ENCODE peak calls at places on chromosomes 1 and 21, in eight cellular contexts. X is NAMALWA, C is brain microvascular endothelial cell, J is uterus, G is epithelial cell of prostate, Z is T-helper 2 cell, A is fibroblast of mammary gland, B is fibroblast of pulmonary artery. O is an unnamed sample.
A peak's percentile ranks its signal among the peaks of the same experiment; 100 is the strongest.

GRCh38 chr1:44260792-44261474 is 47.7 kb downstream of the DMAP1 start:
- DNase-seq in X (no peak), C (no peak), J (no peak), G (no peak), Z (no peak), A (no peak), B (no peak), O (no peak)

GRCh38 chr1:6935379-6936307 is 150.4 kb downstream of the CAMTA1 start:
- DNase-seq in X (no peak), C (no peak), J (no peak), G (no peak), Z (no peak), A (no peak), B (no peak), O (no peak)

GRCh38 chr1:34212673-34213072 is 36.0 kb downstream of the C1orf94 start:
- DNase-seq in X (no peak), C (no peak), J (no peak), G (no peak), Z (no peak), A (no peak), B (no peak), O (no peak)

GRCh38 chr1:70990460-70991253 is 57.0 kb downstream of the PTGER3 start:
- DNase-seq in X (no peak), C (no peak), J (no peak), G (no peak), Z (no peak), A (no peak), B (no peak), O (no peak)

GRCh38 chr21:42441963-42442362 is 38.3 kb downstream of the UBASH3A start:
- DNase-seq in X (no peak), C (no peak), J (no peak), G (no peak), Z (no peak), A (no peak), B (no peak), O (no peak)

GRCh38 chr1:221045842-221046831 is 166.9 kb downstream of the HLX start:
- DNase-seq in X (peak; percentile 68), C (no peak), J (no peak), G (no peak), Z (no peak), A (peak; percentile 36), B (peak; percentile 28), O (no peak)

GRCh38 chr1:54137532-54138061 is 15.2 kb downstream of the CDCP2 start:
- DNase-seq in X (no peak), C (peak; percentile 44), J (peak; percentile 62), G (no peak), Z (no peak), A (peak; percentile 39), B (peak; percentile 59), O (no peak)

GRCh38 chr1:20981903-20982695 is 194.6 kb downstream of the EIF4G3 start:
- DNase-seq in X (no peak), C (peak; percentile 10), J (no peak), G (no peak), Z (no peak), A (peak; percentile 63), B (peak; percentile 61), O (no peak)

GRCh38 chr1:158212315-158212714 is 31.6 kb downstream of the CD1D start:
- DNase-seq in X (no peak), C (no peak), J (no peak), G (no peak), Z (no peak), A (no peak), B (no peak), O (no peak)

GRCh38 chr1:226953175-226953800 is 13.2 kb downstream of the COQ8A start:
- DNase-seq in X (no peak), C (no peak), J (peak; percentile 1), G (no peak), Z (no peak), A (no peak), B (no peak), O (no peak)

GRCh38 chr1:212470059-212470458 is 37.3 kb downstream of the NENF start:
- DNase-seq in X (no peak), C (peak; percentile 97), J (peak; percentile 95), G (peak; percentile 91), Z (no peak), A (peak; percentile 99), B (peak; percentile 99), O (peak; percentile 71)

GRCh38 chr1:198529414-198529813 is 11.1 kb downstream of the ATP6V1G3 start:
- DNase-seq in X (no peak), C (peak; percentile 39), J (no peak), G (no peak), Z (no peak), A (peak; percentile 89), B (peak; percentile 81), O (no peak)

GRCh38 chr1:1170215-1170890 is 3.3 kb upstream of the TTLL10 start:
- DNase-seq in X (no peak), C (no peak), J (no peak), G (no peak), Z (no peak), A (no peak), B (no peak), O (no peak)

GRCh38 chr1:23732363-23733224 is 10.7 kb upstream of the ELOA start:
- DNase-seq in X (no peak), C (no peak), J (no peak), G (no peak), Z (no peak), A (peak; percentile 65), B (peak; percentile 63), O (no peak)

GRCh38 chr1:1344672-1345361 is 4.4 kb downstream of the DVL1 start:
- DNase-seq in X (no peak), C (peak; percentile 64), J (no peak), G (peak; percentile 78), Z (no peak), A (peak; percentile 90), B (peak; percentile 48), O (no peak)

GRCh38 chr1:230754831-230755230 is 7.6 kb downstream of the CAPN9 start:
- DNase-seq in X (no peak), C (peak; percentile 9), J (no peak), G (no peak), Z (no peak), A (peak; percentile 81), B (no peak), O (peak; percentile 57)

GRCh38 chr1:26059906-26060305 is 7.5 kb downstream of the TRIM63 start:
- DNase-seq in X (no peak), C (no peak), J (no peak), G (no peak), Z (no peak), A (no peak), B (no peak), O (no peak)

GRCh38 chr21:45161039-45161945 is 86.9 kb downstream of the ADARB1 start:
- DNase-seq in X (no peak), C (no peak), J (no peak), G (no peak), Z (no peak), A (no peak), B (no peak), O (no peak)

GRCh38 chr1:204356997-204357396 is 2.7 kb downstream of the PLEKHA6 start:
- DNase-seq in X (no peak), C (no peak), J (no peak), G (no peak), Z (no peak), A (peak; percentile 39), B (no peak), O (no peak)

GRCh38 chr1:160761886-160762285 is 22.8 kb downstream of the SLAMF7 start:
- DNase-seq in X (no peak), C (no peak), J (no peak), G (no peak), Z (no peak), A (no peak), B (peak; percentile 49), O (no peak)

GRCh38 chr1:27015260-27015659 is 2.6 kb upstream of the TENT5B start:
- DNase-seq in X (peak; percentile 44), C (no peak), J (no peak), G (no peak), Z (no peak), A (no peak), B (no peak), O (no peak)

GRCh38 chr1:175845371-175845770 is 102.0 kb upstream of the TNR start:
- DNase-seq in X (no peak), C (no peak), J (no peak), G (no peak), Z (no peak), A (no peak), B (no peak), O (no peak)

GRCh38 chr1:177902151-177902765 is 67.6 kb downstream of the SEC16B start:
- DNase-seq in X (no peak), C (no peak), J (no peak), G (no peak), Z (no peak), A (no peak), B (no peak), O (no peak)

O was measured in left ventricle myocardium inferior.